ENCODE peak calls at places on chromosome 6, in nine cellular contexts. I is mammary epithelial cell, P is brain microvascular endothelial cell, F is colonic mucosa, X is AG04449, K is neural crest cell, L is endothelial cell, Y is A549, M is GM20000. D is an unnamed sample.
A peak's percentile ranks its signal among the peaks of the same experiment; 100 is the strongest.

GRCh38 chr6:16438677-16439615 is 200.6 kb downstream of the GMPR start:
- DNase-seq in K (no peak), X (no peak), Y (peak; percentile 63), L (no peak), M (peak; percentile 56), P (peak; percentile 40), I (peak; percentile 62), F (no peak), D (peak; percentile 62)

GRCh38 chr6:115310156-115310555 is 750.5 kb downstream of the FRK start:
- DNase-seq in X (no peak), P (no peak), F (no peak), M (no peak), K (no peak), L (no peak), I (peak; percentile 35), Y (no peak), D (no peak)

GRCh38 chr6:45595010-45595851 is 217.5 kb upstream of the SUPT3H start:
- DNase-seq in I (no peak), M (no peak), L (no peak), P (no peak), Y (no peak), F (no peak), X (no peak), K (no peak), D (no peak)

GRCh38 chr6:136723780-136724179 is 68.5 kb downstream of the MAP3K5 start:
- DNase-seq in I (no peak), M (peak; percentile 17), X (no peak), K (no peak), F (no peak), Y (no peak), L (no peak), P (no peak), D (no peak)

GRCh38 chr6:96911171-96911570 is 13.4 kb upstream of the KLHL32 start:
- DNase-seq in P (no peak), L (no peak), M (no peak), K (no peak), Y (no peak), X (no peak), I (no peak), F (no peak), D (no peak)

GRCh38 chr6:161111256-161111655 is 119.7 kb downstream of the MAP3K4 start:
- DNase-seq in I (no peak), F (no peak), K (no peak), P (no peak), Y (no peak), M (no peak), L (no peak), X (no peak), D (no peak)

GRCh38 chr6:33670971-33671370 is 40.5 kb downstream of the UQCC2 start:
- DNase-seq in L (no peak), M (no peak), P (no peak), F (no peak), Y (no peak), I (no peak), X (no peak), K (no peak), D (no peak)

GRCh38 chr6:108621117-108621516 is 60.4 kb downstream of the FOXO3 start:
- DNase-seq in P (peak; percentile 88), K (no peak), F (no peak), M (no peak), Y (no peak), I (peak; percentile 81), X (peak; percentile 59), L (no peak), D (no peak)

GRCh38 chr6:132818404-132819359 is 4.3 kb downstream of the RPS12 start:
- DNase-seq in X (no peak), F (no peak), K (no peak), M (no peak), Y (no peak), P (no peak), I (no peak), L (no peak), D (no peak)

GRCh38 chr6:37994238-37994637 is 174.7 kb downstream of the ZFAND3 start:
- DNase-seq in K (no peak), X (no peak), P (peak; percentile 32), M (no peak), Y (no peak), L (no peak), I (peak; percentile 24), F (no peak), D (no peak)

GRCh38 chr6:169188051-169188863 is 65.4 kb downstream of the THBS2 start:
- DNase-seq in F (no peak), L (no peak), Y (no peak), X (no peak), M (no peak), K (no peak), P (peak; percentile 88), I (peak; percentile 83), D (no peak)

GRCh38 chr6:44522871-44523270 is 135.4 kb downstream of the CDC5L start:
- DNase-seq in F (no peak), P (no peak), X (no peak), I (no peak), Y (no peak), K (no peak), M (no peak), L (no peak), D (no peak)

GRCh38 chr6:38897507-38897906 is 151.1 kb upstream of the GLP1R start:
- DNase-seq in K (no peak), I (no peak), Y (no peak), F (no peak), P (no peak), M (no peak), L (no peak), X (no peak), D (no peak)

GRCh38 chr6:15956205-15957106 is 172.4 kb upstream of the MYLIP start:
- DNase-seq in Y (peak; percentile 25), K (no peak), P (peak; percentile 6), X (no peak), F (peak; percentile 87), M (no peak), I (no peak), L (no peak), D (no peak)

GRCh38 chr6:5782783-5783567 is 223.8 kb downstream of the NRN1 start:
- DNase-seq in X (no peak), K (no peak), I (no peak), F (peak; percentile 96), P (no peak), M (no peak), L (no peak), Y (no peak), D (no peak)

GRCh38 chr6:2871102-2871501 is 29.4 kb upstream of the SERPINB1 start:
- DNase-seq in K (no peak), M (no peak), P (no peak), F (no peak), L (no peak), I (no peak), Y (no peak), X (no peak), D (no peak)

GRCh38 chr6:169965239-169965638 is 213.8 kb downstream of the ERMARD start:
- DNase-seq in X (no peak), K (no peak), L (no peak), I (no peak), M (no peak), Y (no peak), P (no peak), F (peak; percentile 9), D (no peak)

GRCh38 chr6:34189806-34190503 is 44.1 kb upstream of the GRM4 start:
- DNase-seq in F (no peak), P (no peak), Y (no peak), L (no peak), M (no peak), X (no peak), K (no peak), I (no peak), D (peak; percentile 51)

DNA sequence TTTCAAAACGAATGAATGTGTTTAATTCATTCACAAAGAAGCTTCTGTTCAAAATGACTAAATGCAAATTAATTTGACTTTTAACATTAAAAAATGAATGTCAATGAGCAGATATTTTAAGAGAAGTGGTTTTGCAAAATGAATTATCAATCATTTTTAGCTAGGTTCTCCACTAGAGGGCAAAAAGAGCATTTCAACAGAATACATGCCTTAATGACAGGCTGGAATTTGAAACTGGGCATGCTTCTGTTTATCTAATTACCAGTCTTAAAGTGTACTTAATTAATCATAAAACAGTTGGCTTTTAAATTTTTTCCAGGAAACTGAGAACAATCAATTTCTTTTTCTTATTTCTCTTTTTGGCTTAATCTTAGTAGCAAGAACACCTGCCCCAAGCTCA is 63.8 kb upstream of the TINAG start:
- DNase-seq in M (peak; percentile 11), K (no peak), L (no peak), Y (peak; percentile 3), F (no peak), I (peak; percentile 10), P (no peak), X (no peak), D (no peak)
- TF ChIP-seq CTCF in M (peak; percentile 15), K (peak; percentile 77), L (peak; percentile 81), Y (peak; percentile 52), F (peak; percentile 37), I (peak; percentile 67), P (peak; percentile 53), X (peak; percentile 32), D (no peak)

GRCh38 chr6:89311853-89312531 is 3.1 kb downstream of the GABRR2 start:
- DNase-seq in F (peak; percentile 56), X (no peak), P (peak; percentile 33), K (peak; percentile 30), Y (no peak), I (no peak), L (peak; percentile 54), M (no peak), D (no peak)
- TF ChIP-seq CTCF in F (no peak), X (peak; percentile 42), P (peak; percentile 76), K (peak; percentile 52), Y (peak; percentile 18), I (peak; percentile 58), L (no peak), M (no peak), D (no peak)

DNA sequence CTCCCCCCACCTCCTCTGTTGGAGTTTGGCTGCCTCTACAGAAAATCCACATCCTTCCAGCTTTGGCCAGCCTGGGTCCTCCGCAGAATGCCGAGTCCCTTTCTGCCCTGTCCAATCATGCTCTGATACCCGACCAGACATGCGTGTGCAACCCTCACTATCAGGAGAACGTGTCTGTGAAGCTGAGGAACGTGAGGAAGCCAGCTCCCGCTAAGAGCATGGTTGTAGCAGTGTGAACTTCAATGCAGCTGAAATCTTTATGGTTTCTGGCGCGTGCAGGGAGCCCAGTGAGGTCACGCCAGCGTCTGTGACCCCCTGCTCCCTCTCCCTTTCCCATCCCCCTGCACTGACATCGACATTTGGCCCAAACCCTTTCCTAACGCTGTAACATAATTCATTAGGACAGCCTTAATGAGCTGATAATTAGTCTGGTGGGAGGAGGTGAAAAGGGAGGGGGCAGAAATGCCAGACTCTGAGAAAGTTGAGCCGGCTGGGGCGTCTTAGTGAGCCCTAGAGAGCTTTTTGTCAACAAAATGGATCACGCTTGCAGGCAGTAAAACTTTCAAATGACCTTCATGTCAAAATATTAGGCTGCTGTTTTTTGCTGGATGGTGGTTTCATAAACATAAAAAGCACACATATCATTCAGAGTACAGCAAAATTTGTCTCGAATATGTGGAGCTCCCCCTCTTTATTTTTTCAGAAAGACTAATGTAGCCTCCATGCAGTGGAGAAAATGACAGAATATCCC is 423.3 kb downstream of the QKI start:
- DNase-seq in P (no peak), X (no peak), I (no peak), K (peak; percentile 5), M (no peak), Y (no peak), F (no peak), L (no peak), D (no peak)
- TF ChIP-seq CTCF in P (no peak), X (no peak), I (no peak), K (no peak), M (no peak), Y (no peak), F (no peak), L (no peak), D (no peak)

GRCh38 chr6:23262864-23263263 is 693.5 kb downstream of the HDGFL1 start:
- DNase-seq in M (no peak), Y (no peak), F (no peak), I (no peak), K (no peak), L (no peak), P (no peak), X (no peak), D (no peak)
- TF ChIP-seq CTCF in M (no peak), Y (no peak), F (no peak), I (no peak), K (no peak), L (no peak), P (no peak), X (no peak), D (no peak)